ENCODE peak calls at places on chromosomes 13 and 19, in ten cellular contexts. K, P, V, N, X, F, L, Q, U and J are unnamed samples.
A peak's percentile ranks its signal among the peaks of the same experiment; 100 is the strongest.

GRCh38 chr19:39918183-39918651 is 16.2 kb downstream of the FCGBP start:
- DNase-seq in K (no peak), P (no peak), V (no peak), N (no peak), X (no peak), F (no peak), L (no peak), Q (no peak), U (no peak), J (no peak)

GRCh38 chr19:2166741-2167738 is 3.3 kb downstream of the DOT1L start:
- DNase-seq in K (no peak), P (no peak), V (no peak), N (no peak), X (peak; percentile 90), F (peak; percentile 45), L (peak; percentile 53), Q (peak; percentile 59), U (no peak), J (peak; percentile 84)

GRCh38 chr13:60620611-60621395 is 223.8 kb downstream of the TDRD3 start:
- DNase-seq in K (no peak), P (no peak), V (no peak), N (no peak), X (no peak), F (no peak), L (no peak), Q (peak; percentile 15), U (no peak), J (peak; percentile 47)

GRCh38 chr19:50729894-50730293 is 6.7 kb downstream of the CLEC11A start:
- DNase-seq in K (no peak), P (no peak), V (no peak), N (no peak), X (no peak), F (no peak), L (no peak), Q (no peak), U (no peak), J (no peak)

GRCh38 chr13:44197791-44198770 is 175.5 kb upstream of the SERP2 start:
- DNase-seq in K (no peak), P (no peak), V (no peak), N (no peak), X (no peak), F (no peak), L (no peak), Q (no peak), U (no peak), J (peak; percentile 36)

GRCh38 chr13:35599385-35599784 is 122.9 kb upstream of the MAB21L1 start:
- DNase-seq in K (no peak), P (no peak), V (no peak), N (no peak), X (no peak), F (peak; percentile 41), L (no peak), Q (peak; percentile 3), U (no peak), J (no peak)

GRCh38 chr13:42392706-42393572 is 121.0 kb downstream of the AKAP11 start:
- DNase-seq in K (no peak), P (no peak), V (no peak), N (no peak), X (no peak), F (no peak), L (no peak), Q (no peak), U (no peak), J (no peak)

GRCh38 chr19:18856385-18857126 is 24.8 kb downstream of the UPF1 start:
- DNase-seq in K (no peak), P (peak; percentile 44), V (peak; percentile 92), N (no peak), X (no peak), F (peak; percentile 43), L (peak; percentile 56), Q (peak; percentile 40), U (no peak), J (peak; percentile 46)

GRCh38 chr13:109231853-109232252 is 554.5 kb downstream of the IRS2 start:
- DNase-seq in K (no peak), P (no peak), V (no peak), N (no peak), X (no peak), F (no peak), L (no peak), Q (no peak), U (no peak), J (no peak)

GRCh38 chr19:19661675-19662251 is 1.7 kb downstream of the ATP13A1 start:
- DNase-seq in K (no peak), P (no peak), V (no peak), N (no peak), X (peak; percentile 56), F (no peak), L (no peak), Q (no peak), U (no peak), J (no peak)

GRCh38 chr19:35775046-35775297 is 392 bp upstream of the ARHGAP33 start:
- DNase-seq in K (no peak), P (no peak), V (no peak), N (no peak), X (no peak), F (no peak), L (no peak), Q (no peak), U (no peak), J (no peak)

GRCh38 chr19:18906605-18907519 is 10.9 kb upstream of the CERS1 start:
- DNase-seq in K (no peak), P (no peak), V (no peak), N (no peak), X (no peak), F (no peak), L (no peak), Q (no peak), U (no peak), J (no peak)

GRCh38 chr13:113034451-113035208 is 65.6 kb downstream of the MCF2L start:
- DNase-seq in K (no peak), P (peak; percentile 66), V (peak; percentile 93), N (peak; percentile 57), X (no peak), F (peak; percentile 81), L (peak; percentile 32), Q (peak; percentile 74), U (no peak), J (peak; percentile 72)

GRCh38 chr13:28719656-28720055 is 886 bp upstream of the SLC46A3 start:
- DNase-seq in K (no peak), P (no peak), V (no peak), N (no peak), X (no peak), F (no peak), L (no peak), Q (peak; percentile 95), U (no peak), J (peak; percentile 22)

GRCh38 chr19:4140237-4140711 is 13.2 kb upstream of the CREB3L3 start:
- DNase-seq in K (no peak), P (peak; percentile 61), V (peak; percentile 66), N (no peak), X (peak; percentile 68), F (peak; percentile 94), L (peak; percentile 61), Q (peak; percentile 77), U (no peak), J (peak; percentile 68)

GRCh38 chr19:4061683-4062575 is 4.8 kb downstream of the ZBTB7A start:
- DNase-seq in K (no peak), P (no peak), V (no peak), N (no peak), X (peak; percentile 91), F (peak; percentile 62), L (no peak), Q (no peak), U (no peak), J (no peak)

GRCh38 chr13:99726261-99726894 is 225.1 kb downstream of the TM9SF2 start:
- DNase-seq in K (no peak), P (no peak), V (no peak), N (no peak), X (no peak), F (peak; percentile 45), L (no peak), Q (no peak), U (no peak), J (no peak)

GRCh38 chr19:42422092-42422575 is 5.1 kb downstream of the LIPE start:
- DNase-seq in K (no peak), P (no peak), V (no peak), N (no peak), X (no peak), F (no peak), L (no peak), Q (no peak), U (no peak), J (no peak)

GRCh38 chr19:46218160-46218559 is 11.4 kb upstream of the IGFL1 start:
- DNase-seq in K (no peak), P (peak; percentile 81), V (peak; percentile 60), N (peak; percentile 63), X (no peak), F (peak; percentile 88), L (no peak), Q (peak; percentile 46), U (peak; percentile 7), J (peak; percentile 57)

GRCh38 chr13:48161530-48162179 is 66.8 kb upstream of the MED4 start:
- DNase-seq in K (no peak), P (no peak), V (no peak), N (no peak), X (no peak), F (no peak), L (no peak), Q (no peak), U (no peak), J (no peak)

GRCh38 chr19:36750066-36750691 is 22.4 kb downstream of the ZNF850 start:
- DNase-seq in K (no peak), P (no peak), V (no peak), N (no peak), X (no peak), F (no peak), L (no peak), Q (no peak), U (no peak), J (no peak)

GRCh38 chr13:26186995-26187394 is 35.1 kb downstream of the RNF6 start:
- DNase-seq in K (no peak), P (peak; percentile 18), V (peak; percentile 8), N (no peak), X (peak; percentile 55), F (peak; percentile 31), L (no peak), Q (no peak), U (no peak), J (no peak)

GRCh38 chr13:54607421-54607820 is 1578.8 kb downstream of the OLFM4 start:
- DNase-seq in K (no peak), P (no peak), V (no peak), N (no peak), X (no peak), F (no peak), L (no peak), Q (no peak), U (no peak), J (no peak)

GRCh38 chr13:89982406-89983085 is 1364.9 kb upstream of the MIR17HG start:
- DNase-seq in K (no peak), P (no peak), V (no peak), N (no peak), X (no peak), F (no peak), L (peak; percentile 26), Q (peak; percentile 54), U (no peak), J (peak; percentile 18)

GRCh38 chr13:35210234-35210633 is 266.3 kb downstream of the MAB21L1 start:
- DNase-seq in K (no peak), P (no peak), V (no peak), N (no peak), X (no peak), F (no peak), L (no peak), Q (peak; percentile 35), U (no peak), J (no peak)

GRCh38 chr19:20186163-20186562 is 19.1 kb downstream of the ZNF486 start:
- DNase-seq in K (no peak), P (no peak), V (no peak), N (no peak), X (no peak), F (no peak), L (no peak), Q (peak; percentile 8), U (no peak), J (no peak)

GRCh38 chr13:30196025-30196424 is 111.3 kb downstream of the KATNAL1 start:
- DNase-seq in K (no peak), P (peak; percentile 55), V (no peak), N (no peak), X (no peak), F (peak; percentile 68), L (no peak), Q (peak; percentile 12), U (no peak), J (peak; percentile 54)

GRCh38 chr19:32035611-32036010 is 309.8 kb upstream of the ZNF507 start:
- DNase-seq in K (no peak), P (no peak), V (no peak), N (no peak), X (no peak), F (no peak), L (no peak), Q (no peak), U (no peak), J (no peak)